ENCODE peak calls at places on chromosomes 11 and 22, in eight cellular contexts. One of them, this sample, is unnamed.

GRCh38 chr11:62611705-62612365 is 740 bp downstream of the EML3 start:
- DNase-seq in stomach: peak
- DNase-seq in kidney epithelial cell: no peak
- DNase-seq in lung: peak
- DNase-seq in HFF-Myc: no peak
- DNase-seq in central memory CD4-positive, alpha-beta T cell: no peak
- DNase-seq in activated effector memory CD4-positive, alpha-beta T cell treated with anti-CD3 and anti-CD28 coated beads, Interleukin-2, amount 50 U/mL, for 16 hours: peak
- DNase-seq in amniotic stem cell: no peak
- DNase-seq in this sample: no peak

GRCh38 chr11:9972917-9973504 is 309.1 kb downstream of the SWAP70 start:
- DNase-seq in activated effector memory CD4-positive, alpha-beta T cell treated with anti-CD3 and anti-CD28 coated beads, Interleukin-2, amount 50 U/mL, for 16 hours: no peak
- DNase-seq in lung: no peak
- DNase-seq in HFF-Myc: peak
- DNase-seq in kidney epithelial cell: no peak
- DNase-seq in central memory CD4-positive, alpha-beta T cell: peak
- DNase-seq in stomach: no peak
- DNase-seq in amniotic stem cell: no peak
- DNase-seq in this sample: peak

GRCh38 chr22:27247691-27248434 is 553.7 kb downstream of the MN1 start:
- DNase-seq in lung: no peak
- DNase-seq in activated effector memory CD4-positive, alpha-beta T cell treated with anti-CD3 and anti-CD28 coated beads, Interleukin-2, amount 50 U/mL, for 16 hours: no peak
- DNase-seq in central memory CD4-positive, alpha-beta T cell: no peak
- DNase-seq in kidney epithelial cell: no peak
- DNase-seq in stomach: no peak
- DNase-seq in HFF-Myc: no peak
- DNase-seq in amniotic stem cell: no peak
- DNase-seq in this sample: no peak

GRCh38 chr11:103384652-103385051 is 275.4 kb downstream of the DYNC2H1 start:
- DNase-seq in amniotic stem cell: no peak
- DNase-seq in HFF-Myc: no peak
- DNase-seq in lung: no peak
- DNase-seq in stomach: no peak
- DNase-seq in kidney epithelial cell: no peak
- DNase-seq in activated effector memory CD4-positive, alpha-beta T cell treated with anti-CD3 and anti-CD28 coated beads, Interleukin-2, amount 50 U/mL, for 16 hours: no peak
- DNase-seq in central memory CD4-positive, alpha-beta T cell: no peak
- DNase-seq in this sample: no peak

GRCh38 chr11:16632295-16633200 is 105.9 kb upstream of the C11orf58 start:
- DNase-seq in kidney epithelial cell: no peak
- DNase-seq in stomach: no peak
- DNase-seq in amniotic stem cell: no peak
- DNase-seq in central memory CD4-positive, alpha-beta T cell: no peak
- DNase-seq in lung: no peak
- DNase-seq in activated effector memory CD4-positive, alpha-beta T cell treated with anti-CD3 and anti-CD28 coated beads, Interleukin-2, amount 50 U/mL, for 16 hours: no peak
- DNase-seq in HFF-Myc: no peak
- DNase-seq in this sample: peak

GRCh38 chr11:116376054-116376453 is 396.7 kb downstream of the BUD13 start:
- DNase-seq in kidney epithelial cell: no peak
- DNase-seq in central memory CD4-positive, alpha-beta T cell: no peak
- DNase-seq in lung: no peak
- DNase-seq in activated effector memory CD4-positive, alpha-beta T cell treated with anti-CD3 and anti-CD28 coated beads, Interleukin-2, amount 50 U/mL, for 16 hours: no peak
- DNase-seq in HFF-Myc: no peak
- DNase-seq in amniotic stem cell: no peak
- DNase-seq in stomach: no peak
- DNase-seq in this sample: no peak

GRCh38 chr11:11440149-11440548 is 87.1 kb upstream of the CSNK2A3 start:
- DNase-seq in amniotic stem cell: no peak
- DNase-seq in HFF-Myc: no peak
- DNase-seq in lung: no peak
- DNase-seq in activated effector memory CD4-positive, alpha-beta T cell treated with anti-CD3 and anti-CD28 coated beads, Interleukin-2, amount 50 U/mL, for 16 hours: no peak
- DNase-seq in kidney epithelial cell: no peak
- DNase-seq in stomach: no peak
- DNase-seq in central memory CD4-positive, alpha-beta T cell: no peak
- DNase-seq in this sample: no peak

GRCh38 chr11:11407065-11407737 is 54.2 kb upstream of the CSNK2A3 start:
- DNase-seq in kidney epithelial cell: no peak
- DNase-seq in amniotic stem cell: no peak
- DNase-seq in HFF-Myc: no peak
- DNase-seq in activated effector memory CD4-positive, alpha-beta T cell treated with anti-CD3 and anti-CD28 coated beads, Interleukin-2, amount 50 U/mL, for 16 hours: no peak
- DNase-seq in central memory CD4-positive, alpha-beta T cell: no peak
- DNase-seq in stomach: no peak
- DNase-seq in lung: peak
- DNase-seq in this sample: no peak

GRCh38 chr11:134647066-134647746 is 235.2 kb upstream of the B3GAT1 start:
- DNase-seq in HFF-Myc: no peak
- DNase-seq in central memory CD4-positive, alpha-beta T cell: no peak
- DNase-seq in stomach: peak
- DNase-seq in amniotic stem cell: no peak
- DNase-seq in lung: no peak
- DNase-seq in activated effector memory CD4-positive, alpha-beta T cell treated with anti-CD3 and anti-CD28 coated beads, Interleukin-2, amount 50 U/mL, for 16 hours: peak
- DNase-seq in kidney epithelial cell: no peak
- DNase-seq in this sample: peak

GRCh38 chr11:15141381-15141780 is 26.7 kb downstream of the INSC start:
- DNase-seq in amniotic stem cell: no peak
- DNase-seq in stomach: no peak
- DNase-seq in HFF-Myc: no peak
- DNase-seq in kidney epithelial cell: no peak
- DNase-seq in central memory CD4-positive, alpha-beta T cell: no peak
- DNase-seq in lung: no peak
- DNase-seq in activated effector memory CD4-positive, alpha-beta T cell treated with anti-CD3 and anti-CD28 coated beads, Interleukin-2, amount 50 U/mL, for 16 hours: no peak
- DNase-seq in this sample: no peak

This sample was measured in bronchial epithelial cell.